ENCODE peak calls at places on chromosome 16, in seven cellular contexts. One of them, this sample, is unnamed.

GRCh38 chr16:35173295-35173694 is 1713.9 kb downstream of the TP53TG3F start:
- DNase-seq in small intestine: no peak
- DNase-seq in T-cell: no peak
- DNase-seq in CD8-positive, alpha-beta T cell: no peak
- DNase-seq in fibroblast of mammary gland: no peak
- DNase-seq in fibroblast of villous mesenchyme: no peak
- DNase-seq in stimulated activated CD4-positive, alpha-beta T cell treated with anti-CD3 and anti-CD28 coated beads, Interleukin-2, amount 100 ng/mL, for 48 hours: no peak
- DNase-seq in this sample: no peak

GRCh38 chr16:61713787-61714186 is 322.5 kb downstream of the CDH8 start:
- DNase-seq in fibroblast of mammary gland: no peak
- DNase-seq in T-cell: no peak
- DNase-seq in fibroblast of villous mesenchyme: no peak
- DNase-seq in CD8-positive, alpha-beta T cell: no peak
- DNase-seq in stimulated activated CD4-positive, alpha-beta T cell treated with anti-CD3 and anti-CD28 coated beads, Interleukin-2, amount 100 ng/mL, for 48 hours: no peak
- DNase-seq in small intestine: no peak
- DNase-seq in this sample: no peak

GRCh38 chr16:25097304-25097988 is 14.1 kb upstream of the LCMT1 start:
- DNase-seq in T-cell: no peak
- DNase-seq in fibroblast of villous mesenchyme: peak
- DNase-seq in stimulated activated CD4-positive, alpha-beta T cell treated with anti-CD3 and anti-CD28 coated beads, Interleukin-2, amount 100 ng/mL, for 48 hours: no peak
- DNase-seq in fibroblast of mammary gland: no peak
- DNase-seq in small intestine: no peak
- DNase-seq in CD8-positive, alpha-beta T cell: no peak
- DNase-seq in this sample: no peak

GRCh38 chr16:70529051-70529777 is 5.6 kb downstream of the SF3B3 start:
- DNase-seq in stimulated activated CD4-positive, alpha-beta T cell treated with anti-CD3 and anti-CD28 coated beads, Interleukin-2, amount 100 ng/mL, for 48 hours: no peak
- DNase-seq in fibroblast of mammary gland: peak
- DNase-seq in CD8-positive, alpha-beta T cell: no peak
- DNase-seq in fibroblast of villous mesenchyme: peak
- DNase-seq in T-cell: no peak
- DNase-seq in small intestine: peak
- DNase-seq in this sample: no peak

GRCh38 chr16:12235110-12235509 is 258.6 kb downstream of the SNX29 start:
- DNase-seq in T-cell: no peak
- DNase-seq in stimulated activated CD4-positive, alpha-beta T cell treated with anti-CD3 and anti-CD28 coated beads, Interleukin-2, amount 100 ng/mL, for 48 hours: no peak
- DNase-seq in fibroblast of villous mesenchyme: no peak
- DNase-seq in fibroblast of mammary gland: no peak
- DNase-seq in small intestine: no peak
- DNase-seq in CD8-positive, alpha-beta T cell: no peak
- DNase-seq in this sample: no peak

GRCh38 chr16:74991593-74992403 is 6.9 kb upstream of the WDR59 start:
- DNase-seq in T-cell: no peak
- DNase-seq in fibroblast of mammary gland: no peak
- DNase-seq in small intestine: peak
- DNase-seq in CD8-positive, alpha-beta T cell: no peak
- DNase-seq in stimulated activated CD4-positive, alpha-beta T cell treated with anti-CD3 and anti-CD28 coated beads, Interleukin-2, amount 100 ng/mL, for 48 hours: no peak
- DNase-seq in fibroblast of villous mesenchyme: no peak
- DNase-seq in this sample: no peak

GRCh38 chr16:50266337-50267091 is at the start of gene ADCY7:
- DNase-seq in small intestine: peak
- DNase-seq in stimulated activated CD4-positive, alpha-beta T cell treated with anti-CD3 and anti-CD28 coated beads, Interleukin-2, amount 100 ng/mL, for 48 hours: peak
- DNase-seq in fibroblast of villous mesenchyme: peak
- DNase-seq in fibroblast of mammary gland: peak
- DNase-seq in T-cell: peak
- DNase-seq in CD8-positive, alpha-beta T cell: peak
- DNase-seq in this sample: peak

GRCh38 chr16:24652803-24653202 is 76.6 kb upstream of the TNRC6A start:
- DNase-seq in T-cell: no peak
- DNase-seq in fibroblast of villous mesenchyme: no peak
- DNase-seq in CD8-positive, alpha-beta T cell: no peak
- DNase-seq in stimulated activated CD4-positive, alpha-beta T cell treated with anti-CD3 and anti-CD28 coated beads, Interleukin-2, amount 100 ng/mL, for 48 hours: no peak
- DNase-seq in fibroblast of mammary gland: no peak
- DNase-seq in small intestine: no peak
- DNase-seq in this sample: no peak

This sample was measured in KG1.